ENCODE peak calls at places on chromosomes 16 and 17, in six cellular contexts. F is aorta, Q is substantia nigra, A is NAMALWA, Z is germinal center, Y is activated B cell treated with CpG ODN at 0.5 μM for 24 hours. C is an unnamed sample.
A peak's percentile ranks its signal among the peaks of the same experiment; 100 is the strongest.

GRCh38 chr17:81398170-81398854 is 3.1 kb downstream of the BAHCC1 start:
- DNase-seq in Z (no peak), F (peak; percentile 71), Q (no peak), A (no peak), Y (no peak), C (no peak)

GRCh38 chr17:64080174-64080618 is 49.7 kb downstream of the ERN1 start:
- DNase-seq in Q (no peak), F (no peak), Y (no peak), Z (no peak), A (no peak), C (no peak)

GRCh38 chr17:38752930-38753506 is 477 bp downstream of the PSMB3 start:
- DNase-seq in Y (no peak), Q (no peak), Z (no peak), F (no peak), A (no peak), C (no peak)

GRCh38 chr17:17051791-17052461 is 9.7 kb downstream of the MPRIP start:
- DNase-seq in Q (no peak), A (no peak), Z (no peak), Y (peak; percentile 12), F (no peak), C (no peak)

GRCh38 chr17:82772026-82772425 is 20.2 kb downstream of the TBCD start:
- DNase-seq in Q (no peak), Z (no peak), A (no peak), F (no peak), Y (no peak), C (no peak)

GRCh38 chr16:9033125-9033830 is 58.2 kb upstream of the HAPSTR1 start:
- DNase-seq in Z (peak; percentile 17), Q (peak; percentile 17), Y (no peak), F (no peak), A (peak; percentile 24), C (peak; percentile 53)

GRCh38 chr16:88464447-88465318 is 11.6 kb downstream of the ZFPM1 start:
- DNase-seq in Q (no peak), Y (no peak), A (no peak), F (no peak), Z (no peak), C (no peak)

GRCh38 chr17:50769884-50770283 is 2.6 kb upstream of the ANKRD40CL start:
- DNase-seq in Z (no peak), A (no peak), Y (no peak), F (no peak), Q (no peak), C (no peak)

GRCh38 chr16:51071326-51071725 is 79.7 kb downstream of the SALL1 start:
- DNase-seq in A (no peak), Q (no peak), Y (no peak), F (no peak), Z (no peak), C (no peak)

GRCh38 chr17:31490991-31491793 is 99.7 kb downstream of the RAB11FIP4 start:
- DNase-seq in F (no peak), A (peak; percentile 76), Q (no peak), Y (peak; percentile 59), Z (peak; percentile 69), C (peak; percentile 87)

GRCh38 chr16:8751481-8752311 is 45.7 kb downstream of the TMEM186 start:
- DNase-seq in F (no peak), Q (no peak), Y (no peak), A (no peak), Z (no peak), C (no peak)

GRCh38 chr17:15154618-15155017 is 110.5 kb downstream of the PMP22 start:
- DNase-seq in Q (no peak), Y (no peak), A (no peak), F (no peak), Z (no peak), C (no peak)

GRCh38 chr17:31241116-31241515 is 55.9 kb downstream of the OMG start:
- DNase-seq in Q (no peak), F (no peak), Z (no peak), Y (no peak), A (no peak), C (no peak)

GRCh38 chr17:13047016-13047415 is 29.2 kb upstream of the ELAC2 start:
- DNase-seq in A (no peak), Y (no peak), Z (no peak), F (no peak), Q (no peak), C (no peak)

GRCh38 chr16:25151996-25152395 is 40.5 kb downstream of the LCMT1 start:
- DNase-seq in Y (no peak), F (no peak), Q (no peak), A (no peak), Z (no peak), C (no peak)

GRCh38 chr16:67016681-67017450 is 12.1 kb upstream of the CBFB start:
- DNase-seq in Y (no peak), Z (no peak), A (no peak), Q (no peak), F (no peak), C (no peak)

GRCh38 chr16:57355898-57356414 is 2.6 kb upstream of the CCL22 start:
- DNase-seq in Y (no peak), A (no peak), Z (no peak), F (no peak), Q (no peak), C (no peak)

GRCh38 chr17:8143581-8144400 is 8.4 kb downstream of the PER1 start:
- DNase-seq in A (no peak), Y (no peak), F (no peak), Z (no peak), Q (no peak), C (no peak)

GRCh38 chr17:7029659-7030058 is 6.2 kb upstream of the SLC16A13 start:
- DNase-seq in F (no peak), Z (no peak), A (no peak), Q (no peak), Y (no peak), C (peak; percentile 66)

GRCh38 chr17:81510798-81511549 is 1.6 kb downstream of the ACTG1 start:
- DNase-seq in Q (no peak), Z (no peak), Y (peak; percentile 33), A (no peak), F (no peak), C (peak; percentile 35)

GRCh38 chr16:88914750-88915368 is 48.4 kb upstream of the PABPN1L start:
- DNase-seq in A (no peak), Q (no peak), Y (no peak), Z (no peak), F (no peak), C (no peak)

GRCh38 chr16:35180970-35181369 is 1721.6 kb downstream of the TP53TG3F start:
- DNase-seq in Z (no peak), F (no peak), Q (no peak), Y (no peak), A (no peak), C (no peak)

GRCh38 chr17:7380855-7381683 is at the start of gene TNK1:
- DNase-seq in Q (no peak), Z (no peak), A (no peak), Y (no peak), F (peak; percentile 69), C (no peak)

GRCh38 chr17:74757931-74758845 is 9.8 kb downstream of the NHERF1 start:
- DNase-seq in A (no peak), Z (no peak), Y (no peak), Q (peak; percentile 25), F (no peak), C (no peak)

GRCh38 chr16:57802635-57803412 is 533 bp upstream of the KIFC3 start:
- DNase-seq in Z (no peak), Q (peak; percentile 67), A (no peak), Y (no peak), F (no peak), C (no peak)

GRCh38 chr17:72840019-72840418 is 252.5 kb downstream of the SLC39A11 start:
- DNase-seq in Q (no peak), Y (no peak), Z (no peak), F (no peak), A (no peak), C (no peak)

GRCh38 chr17:27824176-27824575 is 23.8 kb upstream of the NOS2 start:
- DNase-seq in A (no peak), F (no peak), Y (no peak), Q (no peak), Z (no peak), C (no peak)

GRCh38 chr16:78183886-78184553 is 84.6 kb downstream of the WWOX start:
- DNase-seq in F (no peak), Y (no peak), Z (no peak), A (no peak), Q (no peak), C (no peak)

GRCh38 chr17:48751172-48751571 is 22.6 kb upstream of the HOXB13 start:
- DNase-seq in Z (no peak), Q (no peak), Y (no peak), A (no peak), F (no peak), C (no peak)

GRCh38 chr16:57653936-57654335 is 14.2 kb upstream of the ADGRG3 start:
- DNase-seq in Y (no peak), Z (no peak), F (no peak), Q (no peak), A (no peak), C (no peak)

GRCh38 chr16:2147981-2148671 is at the start of gene RAB26:
- DNase-seq in Y (peak; percentile 66), F (peak; percentile 89), A (peak; percentile 60), Z (peak; percentile 66), Q (peak; percentile 61), C (peak; percentile 44)

GRCh38 chr16:77289331-77289809 is 90.2 kb downstream of the SYCE1L start:
- DNase-seq in F (no peak), Q (no peak), Y (no peak), Z (no peak), A (no peak), C (no peak)

C was measured in GM12865.